ENCODE peak calls at places on chromosomes 16 and 17, in four cellular contexts. One of them, this sample, is unnamed.

GRCh38 chr16:46930861-46931260 is 42.6 kb downstream of the DNAJA2 start:
- DNase-seq in IMR-90: no peak
- DNase-seq in left ventricle myocardium inferior: no peak
- DNase-seq in GM06990: no peak
- DNase-seq in this sample: no peak

GRCh38 chr16:11914210-11914758 is 1.5 kb downstream of the GSPT1 start:
- DNase-seq in IMR-90: no peak
- DNase-seq in left ventricle myocardium inferior: no peak
- DNase-seq in GM06990: no peak
- DNase-seq in this sample: no peak

GRCh38 chr16:49589721-49590120 is 216.1 kb downstream of the C16orf78 start:
- DNase-seq in IMR-90: no peak
- DNase-seq in left ventricle myocardium inferior: no peak
- DNase-seq in GM06990: no peak
- DNase-seq in this sample: no peak

GRCh38 chr16:1146409-1146808 is 6.5 kb upstream of the CACNA1H start:
- DNase-seq in IMR-90: no peak
- DNase-seq in left ventricle myocardium inferior: no peak
- DNase-seq in GM06990: no peak
- DNase-seq in this sample: no peak

GRCh38 chr17:44372036-44372435 is 8.4 kb upstream of the FAM171A2 start:
- DNase-seq in IMR-90: no peak
- DNase-seq in left ventricle myocardium inferior: no peak
- DNase-seq in GM06990: no peak
- DNase-seq in this sample: no peak

GRCh38 chr17:6374761-6375312 is 60.1 kb downstream of the AIPL1 start:
- DNase-seq in IMR-90: peak; percentile 61
- DNase-seq in left ventricle myocardium inferior: no peak
- DNase-seq in GM06990: no peak
- DNase-seq in this sample: no peak

GRCh38 chr16:1871974-1872635 is at the start of gene MEIOB:
- DNase-seq in IMR-90: no peak
- DNase-seq in left ventricle myocardium inferior: no peak
- DNase-seq in GM06990: peak; percentile 13
- DNase-seq in this sample: no peak

GRCh38 chr17:18966831-18967624 is 15.1 kb downstream of the SLC5A10 start:
- DNase-seq in IMR-90: peak; percentile 52
- DNase-seq in left ventricle myocardium inferior: peak; percentile 36
- DNase-seq in GM06990: no peak
- DNase-seq in this sample: no peak

GRCh38 chr17:9170822-9171221 is 149.5 kb downstream of the NTN1 start:
- DNase-seq in IMR-90: no peak
- DNase-seq in left ventricle myocardium inferior: no peak
- DNase-seq in GM06990: no peak
- DNase-seq in this sample: no peak

GRCh38 chr16:383326-384020 is 1.7 kb upstream of the PGAP6 start:
- DNase-seq in IMR-90: no peak
- DNase-seq in left ventricle myocardium inferior: no peak
- DNase-seq in GM06990: peak; percentile 66
- DNase-seq in this sample: no peak

GRCh38 chr17:48150602-48151001 is 43.0 kb downstream of the SNX11 start:
- DNase-seq in IMR-90: no peak
- DNase-seq in left ventricle myocardium inferior: no peak
- DNase-seq in GM06990: no peak
- DNase-seq in this sample: no peak

GRCh38 chr16:87041286-87041685 is 275.9 kb downstream of the C16orf95 start:
- DNase-seq in IMR-90: no peak
- DNase-seq in left ventricle myocardium inferior: no peak
- DNase-seq in GM06990: no peak
- DNase-seq in this sample: no peak

GRCh38 chr17:70159980-70160379 is 9.4 kb upstream of the KCNJ2 start:
- DNase-seq in IMR-90: peak; percentile 22
- DNase-seq in left ventricle myocardium inferior: no peak
- DNase-seq in GM06990: no peak
- DNase-seq in this sample: no peak

GRCh38 chr16:1119129-1119528 is 23.1 kb upstream of the C1QTNF8 start:
- DNase-seq in IMR-90: no peak
- DNase-seq in left ventricle myocardium inferior: no peak
- DNase-seq in GM06990: no peak
- DNase-seq in this sample: no peak

GRCh38 chr17:7988750-7989178 is 13.7 kb upstream of the GUCY2D start:
- DNase-seq in IMR-90: peak; percentile 86
- DNase-seq in left ventricle myocardium inferior: no peak
- DNase-seq in GM06990: peak; percentile 44
- DNase-seq in this sample: peak; percentile 67

GRCh38 chr17:1490643-1491405 is 1.7 kb downstream of the MYO1C start:
- DNase-seq in IMR-90: no peak
- DNase-seq in left ventricle myocardium inferior: peak; percentile 83
- DNase-seq in GM06990: peak; percentile 74
- DNase-seq in this sample: no peak

GRCh38 chr16:26019885-26020284 is 328.1 kb downstream of the HS3ST4 start:
- DNase-seq in IMR-90: no peak
- DNase-seq in left ventricle myocardium inferior: no peak
- DNase-seq in GM06990: no peak
- DNase-seq in this sample: no peak

GRCh38 chr17:45791935-45792334 is 7.8 kb downstream of the CRHR1 start:
- DNase-seq in IMR-90: no peak
- DNase-seq in left ventricle myocardium inferior: no peak
- DNase-seq in GM06990: no peak
- DNase-seq in this sample: no peak

GRCh38 chr16:58651965-58652348 is 22.3 kb upstream of the CNOT1 start:
- DNase-seq in IMR-90: peak; percentile 79
- DNase-seq in left ventricle myocardium inferior: no peak
- DNase-seq in GM06990: no peak
- DNase-seq in this sample: no peak

GRCh38 chr16:24848065-24848464 is 2.3 kb downstream of the SLC5A11 start:
- DNase-seq in IMR-90: peak; percentile 82
- DNase-seq in left ventricle myocardium inferior: no peak
- DNase-seq in GM06990: no peak
- DNase-seq in this sample: no peak

GRCh38 chr17:63775420-63775819 is 1.4 kb downstream of the DDX42 start:
- DNase-seq in IMR-90: no peak
- DNase-seq in left ventricle myocardium inferior: no peak
- DNase-seq in GM06990: no peak
- DNase-seq in this sample: no peak

GRCh38 chr16:2487903-2488531 is 13.1 kb downstream of the TBC1D24 start:
- DNase-seq in IMR-90: no peak
- DNase-seq in left ventricle myocardium inferior: no peak
- DNase-seq in GM06990: no peak
- DNase-seq in this sample: no peak

GRCh38 chr16:66617728-66618127 is 13.2 kb downstream of the CMTM3 start:
- DNase-seq in IMR-90: no peak
- DNase-seq in left ventricle myocardium inferior: no peak
- DNase-seq in GM06990: no peak
- DNase-seq in this sample: no peak

GRCh38 chr17:59762022-59762825 is 54.8 kb downstream of the VMP1 start:
- DNase-seq in IMR-90: peak; percentile 89
- DNase-seq in left ventricle myocardium inferior: no peak
- DNase-seq in GM06990: no peak
- DNase-seq in this sample: no peak

GRCh38 chr17:15942207-15942833 is 2.6 kb upstream of the ADORA2B start:
- DNase-seq in IMR-90: no peak
- DNase-seq in left ventricle myocardium inferior: peak; percentile 36
- DNase-seq in GM06990: no peak
- DNase-seq in this sample: no peak

GRCh38 chr16:17520567-17520966 is 49.8 kb upstream of the XYLT1 start:
- DNase-seq in IMR-90: peak; percentile 84
- DNase-seq in left ventricle myocardium inferior: no peak
- DNase-seq in GM06990: no peak
- DNase-seq in this sample: no peak

GRCh38 chr17:28661635-28662526 is at the start of the genes SDF2 and SUPT6H:
- DNase-seq in IMR-90: peak; percentile 81
- DNase-seq in left ventricle myocardium inferior: peak; percentile 91
- DNase-seq in GM06990: peak; percentile 91
- DNase-seq in this sample: no peak

GRCh38 chr17:41965694-41966375 is 760 bp upstream of the CNP start:
- DNase-seq in IMR-90: peak; percentile 38
- DNase-seq in left ventricle myocardium inferior: peak; percentile 45
- DNase-seq in GM06990: peak; percentile 62
- DNase-seq in this sample: no peak

GRCh38 chr16:2813661-2814288 is 3.3 kb upstream of the PRSS21 start:
- DNase-seq in IMR-90: no peak
- DNase-seq in left ventricle myocardium inferior: no peak
- DNase-seq in GM06990: no peak
- DNase-seq in this sample: no peak

GRCh38 chr16:10594312-10594950 is 14.0 kb upstream of the EMP2 start:
- DNase-seq in IMR-90: no peak
- DNase-seq in left ventricle myocardium inferior: no peak
- DNase-seq in GM06990: peak; percentile 30
- DNase-seq in this sample: no peak

GRCh38 chr17:49341356-49341755 is 20.7 kb downstream of the ZNF652 start:
- DNase-seq in IMR-90: no peak
- DNase-seq in left ventricle myocardium inferior: no peak
- DNase-seq in GM06990: no peak
- DNase-seq in this sample: no peak

GRCh38 chr17:66975614-66976378 is 11.3 kb downstream of the CACNG4 start:
- DNase-seq in IMR-90: no peak
- DNase-seq in left ventricle myocardium inferior: peak; percentile 39
- DNase-seq in GM06990: no peak
- DNase-seq in this sample: no peak
- TF ChIP-seq CTCF in IMR-90: peak; percentile 34
- TF ChIP-seq CTCF in left ventricle myocardium inferior: no peak
- TF ChIP-seq CTCF in GM06990: peak; percentile 51
- TF ChIP-seq CTCF in this sample: peak; percentile 13

GRCh38 chr17:81439926-81440450 is 44.7 kb downstream of the BAHCC1 start:
- DNase-seq in IMR-90: no peak
- DNase-seq in left ventricle myocardium inferior: no peak
- DNase-seq in GM06990: no peak
- DNase-seq in this sample: no peak
- H3K4me3 ChIP-seq in IMR-90: no peak overlapping the region
- H3K4me3 ChIP-seq in left ventricle myocardium inferior: no peak overlapping the region
- H3K4me3 ChIP-seq in GM06990: no peak overlapping the region
- H3K4me3 ChIP-seq in this sample: no peak overlapping the region

DNA sequence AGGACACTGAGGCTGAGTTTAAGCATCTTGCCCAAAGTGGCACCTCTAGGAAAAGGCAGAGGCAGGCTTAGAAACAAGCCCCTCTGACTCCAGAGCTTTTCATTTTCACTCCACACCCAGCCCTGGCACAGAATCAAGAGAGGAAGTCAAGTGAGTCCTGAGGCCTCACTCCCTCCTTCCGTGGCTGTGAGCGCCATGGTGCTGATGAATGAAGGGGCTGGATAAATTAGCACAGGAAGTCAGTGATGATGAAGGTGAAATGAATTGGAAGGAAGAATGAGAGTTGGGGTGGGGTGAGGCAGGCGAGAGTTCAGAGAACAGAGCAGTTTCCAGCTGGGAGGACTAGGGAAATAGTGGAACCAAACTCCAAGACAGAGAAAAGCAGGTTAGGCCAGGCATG is 179.4 kb downstream of the TMEM132E start:
- DNase-seq in IMR-90: no peak
- DNase-seq in left ventricle myocardium inferior: no peak
- DNase-seq in GM06990: no peak
- DNase-seq in this sample: no peak
- H3K27me3 ChIP-seq in IMR-90: no peaks in the 10 kb centered on the region
- H3K27me3 ChIP-seq in left ventricle myocardium inferior: peaks cover 71% of the 10 kb centered on the region
- H3K27me3 ChIP-seq in GM06990: no peaks in the 10 kb centered on the region
- H3K27me3 ChIP-seq in this sample: no peaks in the 10 kb centered on the region

GRCh38 chr16:28126684-28127620 is 63.4 kb upstream of the GSG1L start:
- DNase-seq in IMR-90: no peak
- DNase-seq in left ventricle myocardium inferior: no peak
- DNase-seq in GM06990: no peak
- DNase-seq in this sample: no peak

GRCh38 chr16:28131210-28131609 is 67.7 kb upstream of the GSG1L start:
- DNase-seq in IMR-90: no peak
- DNase-seq in left ventricle myocardium inferior: no peak
- DNase-seq in GM06990: no peak
- DNase-seq in this sample: no peak

GRCh38 chr16:28131743-28132393 is 68.4 kb upstream of the GSG1L start:
- DNase-seq in IMR-90: no peak
- DNase-seq in left ventricle myocardium inferior: no peak
- DNase-seq in GM06990: no peak
- DNase-seq in this sample: no peak

GRCh38 chr16:28133666-28134065 is 70.2 kb upstream of the GSG1L start:
- DNase-seq in IMR-90: no peak
- DNase-seq in left ventricle myocardium inferior: no peak
- DNase-seq in GM06990: no peak
- DNase-seq in this sample: no peak

DNA sequence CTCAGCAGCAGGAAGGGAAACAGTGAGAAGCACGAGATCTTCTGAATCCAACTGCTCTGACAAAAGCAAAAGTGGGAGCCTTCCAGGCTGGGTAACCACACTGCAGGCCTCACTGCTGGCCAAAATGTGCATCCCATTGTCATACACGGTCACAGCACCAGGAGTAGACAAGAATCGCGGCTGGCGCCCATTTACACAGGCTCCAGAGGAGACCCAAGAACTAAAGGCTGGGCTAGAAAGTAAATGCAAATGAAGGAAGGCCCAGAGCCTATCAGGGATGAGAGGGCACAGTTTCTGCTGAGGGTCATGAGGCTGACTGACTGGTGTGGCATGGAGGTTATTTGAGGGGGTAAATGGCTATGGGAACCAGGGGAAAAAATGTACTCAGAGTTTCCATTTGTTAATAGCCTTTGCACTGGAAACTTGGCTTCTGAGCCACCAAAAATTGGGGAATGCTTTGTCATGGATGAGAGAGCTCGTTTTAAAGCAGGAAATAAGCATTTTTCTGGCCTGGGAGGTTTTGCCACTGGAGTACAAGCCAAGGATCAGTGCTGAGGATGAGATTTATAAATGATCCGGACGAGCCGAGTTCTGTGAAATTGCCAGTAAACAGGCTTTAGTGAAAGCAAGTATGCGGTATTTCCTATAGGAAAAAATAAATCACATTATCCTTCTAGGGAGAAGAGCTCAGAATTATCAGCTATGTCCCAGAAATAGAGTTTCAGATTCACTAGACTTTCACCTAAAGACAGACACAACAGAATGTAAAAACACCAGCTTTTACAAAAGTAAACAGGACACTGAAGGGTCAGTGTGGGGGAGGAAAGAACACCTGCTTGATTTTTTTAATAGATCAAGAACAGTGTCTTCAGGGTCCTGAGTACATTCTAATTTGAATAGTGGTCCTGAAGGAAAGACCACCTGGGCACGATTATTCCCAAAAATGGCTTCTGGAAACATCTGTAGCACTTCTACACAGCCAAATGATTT is 66.9 kb upstream of the GSG1L start:
- DNase-seq in IMR-90: no peak
- DNase-seq in left ventricle myocardium inferior: no peak
- DNase-seq in GM06990: no peak
- DNase-seq in this sample: no peak
- TF ChIP-seq CTCF in IMR-90: no peak
- TF ChIP-seq CTCF in left ventricle myocardium inferior: no peak
- TF ChIP-seq CTCF in GM06990: no peak
- TF ChIP-seq CTCF in this sample: no peak

DNA sequence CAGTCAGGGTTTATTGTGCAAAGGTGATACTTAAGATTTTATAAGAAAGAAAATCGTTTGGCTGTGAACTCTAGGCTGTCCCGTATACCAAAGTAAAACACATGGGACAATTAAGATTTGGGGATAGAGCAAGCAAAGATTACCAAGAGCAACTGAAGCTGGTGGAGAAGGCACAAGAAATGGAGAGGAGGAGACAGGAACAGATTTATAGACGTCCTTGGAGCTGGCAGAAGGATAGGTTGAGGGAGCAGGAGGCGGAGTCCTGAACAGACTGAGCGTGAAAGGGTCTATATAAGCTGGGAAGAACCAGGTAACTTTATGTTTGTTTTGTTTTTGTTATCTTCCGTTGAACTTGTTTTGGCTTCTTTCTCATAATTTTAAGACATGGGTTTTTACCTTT is 3.8 kb downstream of the TNRC6C start:
- DNase-seq in IMR-90: no peak
- DNase-seq in left ventricle myocardium inferior: no peak
- DNase-seq in GM06990: no peak
- DNase-seq in this sample: no peak
- H3K4me3 ChIP-seq in IMR-90: no peak overlapping the region
- H3K4me3 ChIP-seq in left ventricle myocardium inferior: no peak overlapping the region
- H3K4me3 ChIP-seq in GM06990: no peak overlapping the region
- H3K4me3 ChIP-seq in this sample: no peak overlapping the region

This sample was measured in AG04450.